ENCODE peak calls at places on chromosome 19, in ten cellular contexts. One of them, this sample, is unnamed.

GRCh38 chr19:48513289-48514122 is 1.9 kb upstream of the LMTK3 start:
- DNase-seq in tibial nerve: no peak
- DNase-seq in stomach: peak
- DNase-seq in body of pancreas: peak
- DNase-seq in IMR-90: peak
- DNase-seq in suprapubic skin: no peak
- DNase-seq in Peyer's patch: peak
- DNase-seq in uterus: peak
- DNase-seq in A549: peak
- DNase-seq in heart left ventricle: peak
- DNase-seq in this sample: peak

GRCh38 chr19:37778613-37779138 is 710 bp downstream of the ZNF573 start:
- DNase-seq in tibial nerve: no peak
- DNase-seq in stomach: no peak
- DNase-seq in body of pancreas: no peak
- DNase-seq in IMR-90: peak
- DNase-seq in suprapubic skin: no peak
- DNase-seq in Peyer's patch: no peak
- DNase-seq in uterus: no peak
- DNase-seq in A549: peak
- DNase-seq in heart left ventricle: no peak
- DNase-seq in this sample: no peak

GRCh38 chr19:49450405-49450804 is 1.2 kb downstream of the PIH1D1 start:
- DNase-seq in tibial nerve: no peak
- DNase-seq in stomach: no peak
- DNase-seq in body of pancreas: no peak
- DNase-seq in IMR-90: no peak
- DNase-seq in suprapubic skin: no peak
- DNase-seq in Peyer's patch: no peak
- DNase-seq in uterus: no peak
- DNase-seq in A549: no peak
- DNase-seq in heart left ventricle: no peak
- DNase-seq in this sample: no peak

GRCh38 chr19:55305491-55305890 is 19.6 kb downstream of the TMEM150B start:
- DNase-seq in tibial nerve: no peak
- DNase-seq in stomach: peak
- DNase-seq in body of pancreas: peak
- DNase-seq in IMR-90: no peak
- DNase-seq in suprapubic skin: no peak
- DNase-seq in Peyer's patch: peak
- DNase-seq in uterus: peak
- DNase-seq in A549: peak
- DNase-seq in heart left ventricle: no peak
- DNase-seq in this sample: no peak

GRCh38 chr19:13610042-13610691 is 103.9 kb upstream of the CACNA1A start:
- DNase-seq in tibial nerve: no peak
- DNase-seq in stomach: peak
- DNase-seq in body of pancreas: peak
- DNase-seq in IMR-90: no peak
- DNase-seq in suprapubic skin: no peak
- DNase-seq in Peyer's patch: no peak
- DNase-seq in uterus: no peak
- DNase-seq in A549: peak
- DNase-seq in heart left ventricle: no peak
- DNase-seq in this sample: no peak

GRCh38 chr19:30896551-30896950 is 452.7 kb downstream of the TSHZ3 start:
- DNase-seq in tibial nerve: no peak
- DNase-seq in stomach: no peak
- DNase-seq in body of pancreas: no peak
- DNase-seq in IMR-90: no peak
- DNase-seq in suprapubic skin: no peak
- DNase-seq in Peyer's patch: no peak
- DNase-seq in uterus: no peak
- DNase-seq in A549: no peak
- DNase-seq in heart left ventricle: peak
- DNase-seq in this sample: no peak

GRCh38 chr19:12836529-12836863 is 1.8 kb upstream of the MAST1 start:
- DNase-seq in tibial nerve: no peak
- DNase-seq in stomach: no peak
- DNase-seq in body of pancreas: no peak
- DNase-seq in IMR-90: no peak
- DNase-seq in suprapubic skin: no peak
- DNase-seq in Peyer's patch: no peak
- DNase-seq in uterus: no peak
- DNase-seq in A549: no peak
- DNase-seq in heart left ventricle: no peak
- DNase-seq in this sample: no peak

GRCh38 chr19:6718741-6719539 is 1.5 kb downstream of the C3 start:
- DNase-seq in tibial nerve: no peak
- DNase-seq in stomach: no peak
- DNase-seq in body of pancreas: peak
- DNase-seq in IMR-90: no peak
- DNase-seq in suprapubic skin: peak
- DNase-seq in Peyer's patch: peak
- DNase-seq in uterus: no peak
- DNase-seq in A549: peak
- DNase-seq in heart left ventricle: no peak
- DNase-seq in this sample: no peak

GRCh38 chr19:9906475-9907087 is 29.7 kb downstream of the OLFM2 start:
- DNase-seq in tibial nerve: no peak
- DNase-seq in stomach: no peak
- DNase-seq in body of pancreas: no peak
- DNase-seq in IMR-90: no peak
- DNase-seq in suprapubic skin: no peak
- DNase-seq in Peyer's patch: no peak
- DNase-seq in uterus: no peak
- DNase-seq in A549: no peak
- DNase-seq in heart left ventricle: no peak
- DNase-seq in this sample: no peak

GRCh38 chr19:27765912-27766725 is 1446.8 kb downstream of the UQCRFS1 start:
- DNase-seq in tibial nerve: no peak
- DNase-seq in stomach: no peak
- DNase-seq in body of pancreas: no peak
- DNase-seq in IMR-90: no peak
- DNase-seq in suprapubic skin: no peak
- DNase-seq in Peyer's patch: no peak
- DNase-seq in uterus: no peak
- DNase-seq in A549: no peak
- DNase-seq in heart left ventricle: no peak
- DNase-seq in this sample: no peak

GRCh38 chr19:40663712-40664692 is 26.4 kb downstream of the NUMBL start:
- DNase-seq in tibial nerve: no peak
- DNase-seq in stomach: no peak
- DNase-seq in body of pancreas: no peak
- DNase-seq in IMR-90: peak
- DNase-seq in suprapubic skin: no peak
- DNase-seq in Peyer's patch: peak
- DNase-seq in uterus: peak
- DNase-seq in A549: no peak
- DNase-seq in heart left ventricle: no peak
- DNase-seq in this sample: no peak

GRCh38 chr19:14395710-14396338 is 14.6 kb downstream of the ADGRE5 start:
- DNase-seq in tibial nerve: no peak
- DNase-seq in stomach: no peak
- DNase-seq in body of pancreas: no peak
- DNase-seq in IMR-90: no peak
- DNase-seq in suprapubic skin: no peak
- DNase-seq in Peyer's patch: no peak
- DNase-seq in uterus: no peak
- DNase-seq in A549: no peak
- DNase-seq in heart left ventricle: no peak
- DNase-seq in this sample: no peak

GRCh38 chr19:52542984-52543664 is 15.7 kb downstream of the ZNF808 start:
- DNase-seq in tibial nerve: no peak
- DNase-seq in stomach: no peak
- DNase-seq in body of pancreas: no peak
- DNase-seq in IMR-90: peak
- DNase-seq in suprapubic skin: no peak
- DNase-seq in Peyer's patch: no peak
- DNase-seq in uterus: no peak
- DNase-seq in A549: no peak
- DNase-seq in heart left ventricle: no peak
- DNase-seq in this sample: no peak

GRCh38 chr19:32200312-32201038 is 144.9 kb upstream of the ZNF507 start:
- DNase-seq in tibial nerve: no peak
- DNase-seq in stomach: no peak
- DNase-seq in body of pancreas: no peak
- DNase-seq in IMR-90: no peak
- DNase-seq in suprapubic skin: no peak
- DNase-seq in Peyer's patch: no peak
- DNase-seq in uterus: no peak
- DNase-seq in A549: no peak
- DNase-seq in heart left ventricle: peak
- DNase-seq in this sample: peak

GRCh38 chr19:49441210-49441959 is at the start of gene SLC17A7:
- DNase-seq in tibial nerve: peak
- DNase-seq in stomach: no peak
- DNase-seq in body of pancreas: peak
- DNase-seq in IMR-90: no peak
- DNase-seq in suprapubic skin: peak
- DNase-seq in Peyer's patch: no peak
- DNase-seq in uterus: peak
- DNase-seq in A549: peak
- DNase-seq in heart left ventricle: peak
- DNase-seq in this sample: peak

DNA sequence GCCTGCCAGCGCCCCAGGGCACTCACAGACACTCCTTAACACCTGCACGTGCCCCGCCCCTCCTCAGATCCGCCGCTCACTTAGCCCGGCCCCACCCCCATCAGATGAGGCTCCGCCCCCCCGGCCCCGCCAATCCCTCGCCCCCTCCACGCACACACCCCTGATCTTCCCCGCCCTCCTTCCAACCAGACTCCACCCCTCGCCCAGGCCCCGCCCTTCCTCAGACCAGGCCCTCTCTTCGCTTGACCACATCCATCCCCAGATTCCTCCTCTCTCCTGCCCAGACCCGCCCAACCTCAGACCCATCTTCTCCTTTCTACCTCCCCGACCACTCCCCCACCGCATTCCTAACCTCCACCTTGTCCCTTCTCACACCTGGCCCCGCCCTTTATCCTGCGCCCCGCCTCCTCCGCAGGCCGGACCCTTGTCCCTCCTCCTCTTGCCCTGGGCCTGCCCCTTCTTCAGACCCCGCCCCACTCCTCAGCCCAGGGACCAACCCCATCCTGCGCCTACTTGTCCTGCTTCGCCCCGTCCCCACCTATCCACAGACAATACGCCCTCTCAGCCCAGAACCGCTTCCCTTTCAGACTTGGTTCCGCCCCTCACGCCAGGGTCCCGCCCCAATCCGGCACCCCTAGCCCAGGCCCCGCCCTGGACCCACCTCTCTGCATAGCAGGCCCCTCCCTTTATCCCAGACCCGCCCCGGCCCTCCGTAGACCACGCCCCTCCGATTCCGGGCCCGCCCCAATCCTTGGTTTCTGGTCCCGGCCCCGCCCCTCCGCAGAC is 452 bp upstream of the KLHL26 start:
- DNase-seq in tibial nerve: peak
- DNase-seq in stomach: peak
- DNase-seq in body of pancreas: peak
- DNase-seq in IMR-90: peak
- DNase-seq in suprapubic skin: peak
- DNase-seq in Peyer's patch: peak
- DNase-seq in uterus: peak
- DNase-seq in A549: peak
- DNase-seq in heart left ventricle: peak
- DNase-seq in this sample: peak
- TF ChIP-seq POLR2A in tibial nerve: peak
- TF ChIP-seq POLR2A in stomach: no peak
- TF ChIP-seq POLR2A in body of pancreas: no peak
- TF ChIP-seq POLR2A in IMR-90: no peak
- TF ChIP-seq POLR2A in suprapubic skin: no peak
- TF ChIP-seq POLR2A in Peyer's patch: no peak
- TF ChIP-seq POLR2A in uterus: no peak
- TF ChIP-seq POLR2A in A549: no peak
- TF ChIP-seq POLR2A in heart left ventricle: no peak
- TF ChIP-seq POLR2A in this sample: no peak

GRCh38 chr19:8342684-8343482 is at the start of gene KANK3:
- DNase-seq in tibial nerve: peak
- DNase-seq in stomach: peak
- DNase-seq in body of pancreas: peak
- DNase-seq in IMR-90: peak
- DNase-seq in suprapubic skin: peak
- DNase-seq in Peyer's patch: peak
- DNase-seq in uterus: peak
- DNase-seq in A549: peak
- DNase-seq in heart left ventricle: peak
- DNase-seq in this sample: peak
- H3K4me3 ChIP-seq in tibial nerve: peak
- H3K4me3 ChIP-seq in stomach: peak
- H3K4me3 ChIP-seq in body of pancreas: no peak
- H3K4me3 ChIP-seq in IMR-90: peak
- H3K4me3 ChIP-seq in suprapubic skin: peak
- H3K4me3 ChIP-seq in Peyer's patch: peak
- H3K4me3 ChIP-seq in uterus: peak
- H3K4me3 ChIP-seq in A549: peak
- H3K4me3 ChIP-seq in heart left ventricle: peak
- H3K4me3 ChIP-seq in this sample: peak

DNA sequence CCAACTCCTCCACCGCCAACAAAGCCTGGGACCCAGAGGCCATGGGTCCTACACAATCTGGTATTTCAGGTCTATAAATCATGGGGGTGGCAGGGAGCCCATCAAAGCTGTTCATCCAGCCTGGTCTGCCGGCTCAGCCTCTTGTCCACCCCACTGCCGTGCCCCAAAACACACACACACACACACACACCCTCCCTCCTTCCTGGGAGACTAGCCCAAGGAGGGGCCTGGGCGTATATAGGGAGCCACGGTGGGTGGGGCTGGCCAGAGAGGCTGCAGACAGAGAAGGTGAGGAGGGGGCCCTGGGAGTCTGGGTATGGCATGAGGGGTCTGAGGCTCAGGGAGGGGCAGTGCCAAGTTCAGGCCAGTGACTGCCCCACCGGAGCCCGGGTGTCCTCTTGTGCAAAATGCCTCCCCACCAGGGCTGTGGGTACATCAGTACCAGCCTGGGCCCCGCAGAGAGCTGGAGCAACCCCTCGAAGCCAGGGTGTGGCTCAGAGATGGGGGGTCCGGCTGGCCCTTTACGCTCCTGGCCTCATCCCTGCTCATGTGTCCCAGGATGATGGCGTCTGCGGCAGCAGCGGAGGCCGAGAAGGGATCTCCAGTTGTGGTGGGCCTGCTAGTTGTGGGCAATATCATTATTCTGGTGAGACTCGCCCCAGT is at the start of gene UPK1A:
- DNase-seq in tibial nerve: no peak
- DNase-seq in stomach: no peak
- DNase-seq in body of pancreas: no peak
- DNase-seq in IMR-90: no peak
- DNase-seq in suprapubic skin: no peak
- DNase-seq in Peyer's patch: no peak
- DNase-seq in uterus: no peak
- DNase-seq in A549: no peak
- DNase-seq in heart left ventricle: no peak
- DNase-seq in this sample: no peak
- TF ChIP-seq POLR2A in tibial nerve: no peak
- TF ChIP-seq POLR2A in stomach: no peak
- TF ChIP-seq POLR2A in body of pancreas: no peak
- TF ChIP-seq POLR2A in IMR-90: no peak
- TF ChIP-seq POLR2A in suprapubic skin: no peak
- TF ChIP-seq POLR2A in Peyer's patch: no peak
- TF ChIP-seq POLR2A in uterus: no peak
- TF ChIP-seq POLR2A in A549: no peak
- TF ChIP-seq POLR2A in heart left ventricle: no peak
- TF ChIP-seq POLR2A in this sample: no peak

GRCh38 chr19:47435196-47435595 is 15.9 kb upstream of the MEIS3 start:
- DNase-seq in tibial nerve: no peak
- DNase-seq in stomach: no peak
- DNase-seq in body of pancreas: no peak
- DNase-seq in IMR-90: no peak
- DNase-seq in suprapubic skin: no peak
- DNase-seq in Peyer's patch: no peak
- DNase-seq in uterus: no peak
- DNase-seq in A549: no peak
- DNase-seq in heart left ventricle: no peak
- DNase-seq in this sample: no peak
- H3K4me3 ChIP-seq in tibial nerve: no peak
- H3K4me3 ChIP-seq in stomach: no peak
- H3K4me3 ChIP-seq in body of pancreas: no peak
- H3K4me3 ChIP-seq in IMR-90: no peak
- H3K4me3 ChIP-seq in suprapubic skin: no peak
- H3K4me3 ChIP-seq in Peyer's patch: no peak
- H3K4me3 ChIP-seq in uterus: no peak
- H3K4me3 ChIP-seq in A549: no peak
- H3K4me3 ChIP-seq in heart left ventricle: no peak
- H3K4me3 ChIP-seq in this sample: no peak

This sample was measured in lower leg skin.